ENCODE peak calls at places on chromosomes 1 and 21, in seven cellular contexts. One of them, this sample, is unnamed.

GRCh38 chr1:163155606-163156005 is 47.1 kb downstream of the RGS5 start:
- DNase-seq in CD8-positive, alpha-beta T cell: no peak
- DNase-seq in fibroblast of pulmonary artery: no peak
- DNase-seq in fibroblast of lung: no peak
- DNase-seq in A673: no peak
- DNase-seq in lung: no peak
- DNase-seq in hepatocyte: no peak
- DNase-seq in this sample: no peak

GRCh38 chr1:2274968-2275475 is 46.9 kb downstream of the SKI start:
- DNase-seq in fibroblast of pulmonary artery: no peak
- DNase-seq in CD8-positive, alpha-beta T cell: no peak
- DNase-seq in lung: no peak
- DNase-seq in A673: no peak
- DNase-seq in hepatocyte: no peak
- DNase-seq in fibroblast of lung: no peak
- DNase-seq in this sample: no peak

GRCh38 chr1:5938068-5938740 is 54.0 kb downstream of the NPHP4 start:
- DNase-seq in hepatocyte: no peak
- DNase-seq in A673: no peak
- DNase-seq in lung: no peak
- DNase-seq in CD8-positive, alpha-beta T cell: no peak
- DNase-seq in fibroblast of lung: peak
- DNase-seq in fibroblast of pulmonary artery: peak
- DNase-seq in this sample: no peak

GRCh38 chr1:154619181-154619948 is 11.4 kb upstream of the ADAR start:
- DNase-seq in fibroblast of pulmonary artery: no peak
- DNase-seq in fibroblast of lung: no peak
- DNase-seq in CD8-positive, alpha-beta T cell: no peak
- DNase-seq in lung: no peak
- DNase-seq in A673: no peak
- DNase-seq in hepatocyte: no peak
- DNase-seq in this sample: peak

GRCh38 chr21:34189506-34189905 is 116.1 kb downstream of the MRPS6 start:
- DNase-seq in fibroblast of pulmonary artery: no peak
- DNase-seq in hepatocyte: no peak
- DNase-seq in A673: no peak
- DNase-seq in CD8-positive, alpha-beta T cell: no peak
- DNase-seq in fibroblast of lung: no peak
- DNase-seq in lung: no peak
- DNase-seq in this sample: no peak

GRCh38 chr1:230542054-230542453 is 100.2 kb upstream of the COG2 start:
- DNase-seq in hepatocyte: no peak
- DNase-seq in A673: no peak
- DNase-seq in fibroblast of pulmonary artery: peak
- DNase-seq in fibroblast of lung: no peak
- DNase-seq in lung: no peak
- DNase-seq in CD8-positive, alpha-beta T cell: no peak
- DNase-seq in this sample: peak

GRCh38 chr1:71049951-71050598 is 2.5 kb upstream of the PTGER3 start:
- DNase-seq in lung: no peak
- DNase-seq in fibroblast of pulmonary artery: peak
- DNase-seq in CD8-positive, alpha-beta T cell: no peak
- DNase-seq in hepatocyte: peak
- DNase-seq in A673: peak
- DNase-seq in fibroblast of lung: peak
- DNase-seq in this sample: peak

GRCh38 chr1:10598088-10598712 is 123.5 kb downstream of the PEX14 start:
- DNase-seq in A673: peak
- DNase-seq in CD8-positive, alpha-beta T cell: no peak
- DNase-seq in fibroblast of pulmonary artery: no peak
- DNase-seq in hepatocyte: no peak
- DNase-seq in lung: no peak
- DNase-seq in fibroblast of lung: no peak
- DNase-seq in this sample: no peak

GRCh38 chr1:215623162-215623561 is 56.1 kb downstream of the KCTD3 start:
- DNase-seq in fibroblast of pulmonary artery: no peak
- DNase-seq in fibroblast of lung: peak
- DNase-seq in lung: no peak
- DNase-seq in hepatocyte: peak
- DNase-seq in CD8-positive, alpha-beta T cell: no peak
- DNase-seq in A673: no peak
- DNase-seq in this sample: no peak

GRCh38 chr1:62954758-62955157 is 170.8 kb downstream of the ATG4C start:
- DNase-seq in A673: no peak
- DNase-seq in lung: no peak
- DNase-seq in fibroblast of pulmonary artery: no peak
- DNase-seq in hepatocyte: no peak
- DNase-seq in CD8-positive, alpha-beta T cell: no peak
- DNase-seq in fibroblast of lung: no peak
- DNase-seq in this sample: no peak

GRCh38 chr1:57410532-57410931 is 13.3 kb downstream of the DAB1 start:
- DNase-seq in lung: no peak
- DNase-seq in fibroblast of lung: no peak
- DNase-seq in hepatocyte: no peak
- DNase-seq in fibroblast of pulmonary artery: no peak
- DNase-seq in A673: no peak
- DNase-seq in CD8-positive, alpha-beta T cell: no peak
- DNase-seq in this sample: no peak
- TF ChIP-seq CTCF in lung: no peak
- TF ChIP-seq CTCF in fibroblast of lung: no peak
- TF ChIP-seq CTCF in hepatocyte: no peak
- TF ChIP-seq CTCF in fibroblast of pulmonary artery: no peak
- TF ChIP-seq CTCF in A673: no peak
- TF ChIP-seq CTCF in CD8-positive, alpha-beta T cell: no peak
- TF ChIP-seq CTCF in this sample: no peak

GRCh38 chr1:203028067-203028783 is 1.9 kb downstream of the PPFIA4 start:
- DNase-seq in fibroblast of pulmonary artery: no peak
- DNase-seq in fibroblast of lung: no peak
- DNase-seq in CD8-positive, alpha-beta T cell: no peak
- DNase-seq in hepatocyte: peak
- DNase-seq in lung: no peak
- DNase-seq in A673: no peak
- DNase-seq in this sample: no peak

GRCh38 chr1:203026666-203027663 is 674 bp downstream of the PPFIA4 start:
- DNase-seq in fibroblast of pulmonary artery: no peak
- DNase-seq in hepatocyte: no peak
- DNase-seq in A673: no peak
- DNase-seq in lung: no peak
- DNase-seq in CD8-positive, alpha-beta T cell: no peak
- DNase-seq in fibroblast of lung: no peak
- DNase-seq in this sample: no peak

GRCh38 chr1:203031467-203031866 is 5.2 kb downstream of the PPFIA4 start:
- DNase-seq in CD8-positive, alpha-beta T cell: no peak
- DNase-seq in A673: peak
- DNase-seq in fibroblast of pulmonary artery: no peak
- DNase-seq in lung: no peak
- DNase-seq in hepatocyte: no peak
- DNase-seq in fibroblast of lung: no peak
- DNase-seq in this sample: no peak

GRCh38 chr1:203025721-203026665 is at the start of gene PPFIA4:
- DNase-seq in lung: peak
- DNase-seq in CD8-positive, alpha-beta T cell: peak
- DNase-seq in fibroblast of pulmonary artery: peak
- DNase-seq in A673: peak
- DNase-seq in hepatocyte: peak
- DNase-seq in fibroblast of lung: peak
- DNase-seq in this sample: no peak

GRCh38 chr1:203028784-203029553 is 2.7 kb downstream of the PPFIA4 start:
- DNase-seq in lung: no peak
- DNase-seq in hepatocyte: no peak
- DNase-seq in fibroblast of lung: no peak
- DNase-seq in fibroblast of pulmonary artery: no peak
- DNase-seq in A673: no peak
- DNase-seq in CD8-positive, alpha-beta T cell: no peak
- DNase-seq in this sample: no peak
- H3K4me3 ChIP-seq in lung: no peak
- H3K4me3 ChIP-seq in hepatocyte: no peak
- H3K4me3 ChIP-seq in fibroblast of lung: no peak
- H3K4me3 ChIP-seq in fibroblast of pulmonary artery: no peak
- H3K4me3 ChIP-seq in A673: no peak
- H3K4me3 ChIP-seq in CD8-positive, alpha-beta T cell: no peak
- H3K4me3 ChIP-seq in this sample: no peak

DNA sequence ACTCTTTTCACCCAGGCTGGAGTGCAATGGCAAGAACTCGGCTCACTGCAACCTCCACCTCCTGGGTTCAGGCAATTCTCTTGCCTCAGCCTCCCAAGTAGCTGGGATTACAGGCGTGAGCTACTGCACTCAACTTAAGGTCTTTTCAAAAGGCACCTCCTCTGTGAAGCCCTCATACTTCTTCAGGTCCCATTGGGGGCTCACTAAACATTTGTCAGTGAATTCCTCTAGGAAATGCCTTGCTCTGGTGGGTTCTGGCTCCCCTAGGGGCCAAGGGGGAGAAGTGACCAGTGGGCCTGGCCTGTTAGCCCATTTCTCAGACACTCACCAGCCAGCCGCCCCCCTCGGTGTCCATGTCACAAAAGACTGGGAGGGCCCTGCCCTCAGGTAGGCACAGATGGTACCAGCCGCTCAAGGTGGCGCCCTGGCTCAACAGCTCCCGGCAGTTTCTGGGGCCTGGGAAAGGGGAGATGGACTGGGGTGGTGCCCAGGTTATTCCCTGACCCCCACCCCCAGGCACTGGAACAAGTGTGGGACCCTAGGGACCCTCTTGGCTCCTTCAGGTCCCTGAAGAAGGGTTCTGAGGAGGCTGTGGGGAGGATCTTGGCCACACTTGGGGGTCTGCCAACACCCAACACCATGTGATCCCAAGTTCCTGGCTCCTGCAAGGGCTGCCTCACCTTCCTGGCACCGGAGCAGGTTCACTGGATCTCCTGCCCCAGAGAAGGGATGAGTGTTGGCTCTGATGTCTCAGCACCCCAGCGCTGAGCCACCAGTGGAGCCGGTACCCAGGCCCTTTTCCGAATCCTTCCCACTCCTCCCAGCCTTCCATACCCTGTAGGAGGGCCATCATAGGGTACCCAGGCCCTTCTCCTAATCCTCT is 1.6 kb downstream of the FCN3 start:
- DNase-seq in CD8-positive, alpha-beta T cell: no peak
- DNase-seq in fibroblast of pulmonary artery: no peak
- DNase-seq in A673: no peak
- DNase-seq in hepatocyte: no peak
- DNase-seq in lung: no peak
- DNase-seq in fibroblast of lung: no peak
- DNase-seq in this sample: no peak
- TF ChIP-seq CTCF in CD8-positive, alpha-beta T cell: no peak
- TF ChIP-seq CTCF in fibroblast of pulmonary artery: peak
- TF ChIP-seq CTCF in A673: peak
- TF ChIP-seq CTCF in hepatocyte: peak
- TF ChIP-seq CTCF in lung: no peak
- TF ChIP-seq CTCF in fibroblast of lung: no peak
- TF ChIP-seq CTCF in this sample: peak

GRCh38 chr1:225250432-225250831 is 177.4 kb downstream of the LBR start:
- DNase-seq in fibroblast of lung: no peak
- DNase-seq in CD8-positive, alpha-beta T cell: no peak
- DNase-seq in hepatocyte: no peak
- DNase-seq in fibroblast of pulmonary artery: no peak
- DNase-seq in A673: no peak
- DNase-seq in lung: no peak
- DNase-seq in this sample: no peak
- H3K4me3 ChIP-seq in fibroblast of lung: no peak
- H3K4me3 ChIP-seq in CD8-positive, alpha-beta T cell: no peak
- H3K4me3 ChIP-seq in hepatocyte: no peak
- H3K4me3 ChIP-seq in fibroblast of pulmonary artery: no peak
- H3K4me3 ChIP-seq in A673: no peak
- H3K4me3 ChIP-seq in lung: no peak
- H3K4me3 ChIP-seq in this sample: no peak